ENCODE peak calls at places on chromosomes 13 and 19, in five cellular contexts. K, C, E, I and Y are unnamed samples.

GRCh38 chr13:110415669-110416068 is 108.6 kb downstream of the COL4A2 start:
- DNase-seq in C (no peak), I (no peak), E (no peak), K (no peak), Y (peak)

GRCh38 chr19:5949792-5950305 is 28.1 kb downstream of the RANBP3 start:
- DNase-seq in I (no peak), K (no peak), C (peak), E (no peak), Y (no peak)

GRCh38 chr19:29376855-29377354 is 148.9 kb upstream of the VSTM2B start:
- DNase-seq in C (peak), E (no peak), K (no peak), I (peak), Y (no peak)

GRCh38 chr19:29777916-29778315 is 33.9 kb upstream of the CCNE1 start:
- DNase-seq in C (no peak), E (no peak), K (no peak), I (no peak), Y (no peak)

GRCh38 chr19:5926641-5927438 is 12.8 kb downstream of the CAPS start:
- DNase-seq in I (no peak), C (no peak), E (no peak), K (peak), Y (peak)

GRCh38 chr19:49676136-49676689 is 858 bp upstream of the PRMT1 start:
- DNase-seq in E (peak), C (peak), K (peak), I (no peak), Y (peak)

GRCh38 chr19:6108721-6109633 is 1.3 kb downstream of the RFX2 start:
- DNase-seq in C (peak), E (no peak), I (peak), K (peak), Y (peak)

GRCh38 chr13:111115841-111116500 is 861 bp downstream of the ARHGEF7 start:
- DNase-seq in I (peak), C (no peak), K (no peak), E (no peak), Y (no peak)

GRCh38 chr19:461664-462551 is 1.1 kb upstream of the SHC2 start:
- DNase-seq in E (no peak), K (peak), I (no peak), C (peak), Y (peak)

DNA sequence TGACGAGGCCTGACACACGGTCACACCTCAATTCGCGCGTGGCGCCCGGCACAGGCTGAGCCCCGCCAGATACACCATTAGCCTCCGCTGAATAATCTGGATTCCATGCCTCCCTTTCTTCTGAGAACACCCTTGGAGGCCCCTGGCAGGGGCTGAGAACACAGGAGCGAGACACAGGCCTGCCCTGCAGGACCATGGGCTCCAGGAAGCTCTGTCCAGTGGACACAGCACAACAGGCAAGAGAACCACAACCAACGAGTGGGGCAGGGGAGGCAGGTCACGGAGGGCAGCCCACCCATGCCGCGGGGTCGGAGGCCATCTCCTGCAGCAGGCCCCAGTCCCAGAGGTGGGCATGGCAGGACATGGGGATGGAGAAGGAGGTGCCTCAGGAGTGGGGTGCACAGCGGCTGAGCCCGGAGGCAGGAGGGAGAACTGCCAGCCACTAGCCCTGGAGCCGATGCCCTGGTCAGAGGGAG is 75.8 kb upstream of the C13orf46 start:
- DNase-seq in C (no peak), E (no peak), K (no peak), I (no peak), Y (no peak)
- TF ChIP-seq POLR2A in C (no peak), E (no peak), K (no peak), I (no peak), Y (no peak)

GRCh38 chr19:16433986-16434385 is 37.8 kb downstream of the EPS15L1 start:
- DNase-seq in C (no peak), I (no peak), E (no peak), K (no peak), Y (no peak)
- TF ChIP-seq POLR2AphosphoS5 in C (no peak), I (no peak), E (no peak), K (no peak), Y (no peak)

DNA sequence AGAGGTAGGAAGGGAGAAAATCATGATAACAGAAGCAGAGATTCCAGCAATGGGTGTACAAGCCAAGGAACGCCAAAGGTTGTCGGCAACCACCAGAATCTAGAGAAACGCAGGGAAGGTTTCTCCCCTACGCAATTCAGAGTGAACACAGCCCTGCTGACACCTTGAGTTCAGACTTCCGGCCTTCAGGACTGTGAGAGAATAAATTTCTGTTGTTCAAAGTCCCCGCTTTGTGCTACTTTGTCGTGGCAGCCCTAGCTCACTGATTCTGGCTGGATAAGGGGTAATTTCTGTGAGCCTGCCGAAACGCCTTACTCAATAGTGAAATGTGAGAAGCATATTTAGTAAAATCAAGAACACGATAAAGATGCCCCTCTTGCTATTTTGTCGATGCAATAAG is 5.3 kb upstream of the CLEC4G start:
- DNase-seq in I (no peak), C (no peak), K (peak), E (no peak), Y (no peak)
- TF ChIP-seq POLR2A in I (no peak), C (no peak), K (no peak), E (no peak), Y (no peak)

GRCh38 chr19:17327654-17328516 is 6.8 kb downstream of the ANO8 start:
- DNase-seq in C (peak), K (peak), I (no peak), E (no peak), Y (peak)
- TF ChIP-seq POLR2AphosphoS5 in C (no peak), K (no peak), I (peak), E (peak), Y (no peak)

GRCh38 chr13:20175406-20175794 is 14.5 kb upstream of the GJA3 start:
- DNase-seq in K (no peak), I (no peak), E (no peak), C (no peak), Y (no peak)

GRCh38 chr13:20173121-20173746 is 12.4 kb upstream of the GJA3 start:
- DNase-seq in E (no peak), I (no peak), C (no peak), K (no peak), Y (no peak)

GRCh38 chr13:20177049-20177831 is 15.5 kb downstream of the GJB2 start:
- DNase-seq in C (no peak), K (no peak), I (no peak), E (no peak), Y (no peak)

GRCh38 chr13:20175907-20176652 is 15.2 kb upstream of the GJA3 start:
- DNase-seq in K (no peak), I (no peak), C (no peak), E (no peak), Y (no peak)

DNA sequence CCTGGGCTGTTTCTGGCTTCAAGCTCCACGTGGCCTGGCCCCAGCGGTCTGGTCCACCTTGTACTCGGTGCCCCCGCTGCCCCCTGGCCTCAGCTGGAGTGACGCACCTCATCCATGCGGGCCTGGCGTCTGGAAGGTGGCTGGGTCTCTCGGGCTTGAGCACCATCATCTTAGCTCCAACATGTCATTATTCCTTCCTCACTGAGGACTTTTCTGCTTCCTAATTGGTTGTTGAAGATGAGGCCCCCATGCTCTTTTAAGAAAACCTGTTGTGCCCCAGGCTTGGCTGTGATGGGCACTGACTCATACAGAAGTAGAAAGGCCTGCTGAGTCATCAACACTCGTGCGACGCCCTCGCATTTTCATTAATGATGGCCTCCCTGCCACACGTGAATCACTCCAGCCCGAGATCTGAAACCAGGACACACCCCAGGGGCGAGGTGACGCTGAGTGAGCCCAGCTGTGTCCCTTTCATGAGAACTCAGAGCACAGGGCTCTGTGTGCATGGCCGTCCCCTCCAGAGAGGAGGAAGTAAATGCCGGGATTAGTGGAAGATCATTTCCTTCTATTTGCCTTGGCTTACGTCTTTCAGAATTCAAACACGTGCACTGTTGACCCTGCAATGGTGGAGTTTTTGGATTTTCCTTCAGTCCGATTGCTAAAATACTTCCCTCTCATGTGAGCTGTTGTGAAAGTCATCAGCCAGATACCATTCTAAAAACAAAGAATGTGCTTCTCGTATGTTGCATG is 14.0 kb upstream of the GJA3 start:
- DNase-seq in I (peak), C (peak), K (peak), E (peak), Y (peak)
- TF ChIP-seq POLR2A in I (no peak), C (no peak), K (no peak), E (no peak), Y (no peak)

GRCh38 chr19:43594081-43594697 is 1.7 kb downstream of the IRGQ start:
- DNase-seq in K (no peak), C (no peak), E (no peak), I (no peak), Y (no peak)

GRCh38 chr19:43594710-43595604 is 977 bp downstream of the IRGQ start:
- DNase-seq in K (peak), I (no peak), E (no peak), C (peak), Y (no peak)

GRCh38 chr19:43596842-43597461 is 557 bp downstream of the ZNF576 start:
- DNase-seq in E (no peak), K (no peak), C (no peak), I (no peak), Y (no peak)

GRCh38 chr19:43595605-43595998 is 332 bp downstream of the IRGQ start:
- DNase-seq in C (no peak), I (no peak), K (peak), E (no peak), Y (no peak)

GRCh38 chr19:43595999-43596841 is at the start of the genes IRGQ and ZNF576:
- DNase-seq in E (peak), C (peak), I (peak), K (peak), Y (peak)
- TF ChIP-seq POLR2AphosphoS5 in E (peak), C (peak), I (peak), K (peak), Y (peak)